ENCODE peak calls at places on chromosomes 4 and X, in ten cellular contexts. B, N, V, Y, Q, W, E, O, P and C are unnamed samples. For H3K9me3, the result is how much of the 10 kb centered on the place peaks cover.

GRCh38 chrX:18931972-18932371 is 51.9 kb downstream of the PHKA2 start:
- DNase-seq in B (no peak), N (peak), V (peak), Y (no peak), Q (no peak), W (peak), E (no peak), O (no peak), P (peak), C (no peak)

GRCh38 chr4:141126769-141127168 is 6.5 kb downstream of the RNF150 start:
- DNase-seq in B (no peak), N (no peak), V (peak), Y (no peak), Q (no peak), W (no peak), E (no peak), O (no peak), P (no peak), C (no peak)

GRCh38 chr4:3416821-3417221 is 24.9 kb upstream of the HGFAC start:
- DNase-seq in B (no peak), N (peak), V (no peak), Y (no peak), Q (no peak), W (no peak), E (no peak), O (no peak), P (no peak), C (no peak)

GRCh38 chr4:68498413-68499007 is 51.2 kb downstream of the TMPRSS11E start:
- DNase-seq in B (peak), N (peak), V (peak), Y (peak), Q (peak), W (peak), E (peak), O (peak), P (peak), C (peak)

GRCh38 chr4:80173387-80173786 is 23.9 kb upstream of the PRDM8 start:
- DNase-seq in B (no peak), N (no peak), V (peak), Y (peak), Q (peak), W (peak), E (no peak), O (no peak), P (no peak), C (peak)

GRCh38 chr4:171644430-171645057 is 168.7 kb upstream of the GALNTL6 start:
- DNase-seq in B (no peak), N (no peak), V (no peak), Y (no peak), Q (no peak), W (no peak), E (no peak), O (no peak), P (no peak), C (no peak)

GRCh38 chr4:82284475-82284857 is 89.3 kb downstream of the HNRNPD start:
- DNase-seq in B (no peak), N (no peak), V (no peak), Y (no peak), Q (no peak), W (no peak), E (no peak), O (no peak), P (no peak), C (no peak)

GRCh38 chr4:153468587-153468986 is 2.4 kb downstream of the TMEM131L start:
- DNase-seq in B (no peak), N (no peak), V (no peak), Y (peak), Q (no peak), W (peak), E (no peak), O (no peak), P (no peak), C (peak)

GRCh38 chr4:14871676-14872430 is 130.4 kb upstream of the CPEB2 start:
- DNase-seq in B (peak), N (peak), V (no peak), Y (peak), Q (no peak), W (peak), E (peak), O (no peak), P (no peak), C (peak)

GRCh38 chrX:104195489-104196084 is 29.3 kb downstream of the FAM199X start:
- DNase-seq in B (no peak), N (no peak), V (peak), Y (no peak), Q (no peak), W (peak), E (no peak), O (no peak), P (no peak), C (no peak)

GRCh38 chr4:126986828-126987227 is 645.9 kb upstream of the INTU start:
- DNase-seq in B (no peak), N (no peak), V (peak), Y (no peak), Q (no peak), W (no peak), E (no peak), O (peak), P (no peak), C (no peak)
- H3K27ac ChIP-seq in B (no peak), N (no peak), V (no peak), Y (no peak), Q (no peak), W (no peak), E (no peak), O (no peak), P (no peak), C (no peak)

GRCh38 chr4:6663596-6664393 is 23.3 kb downstream of the MRFAP1 start:
- DNase-seq in B (no peak), N (no peak), V (no peak), Y (no peak), Q (no peak), W (no peak), E (no peak), O (no peak), P (no peak), C (no peak)
- H3K4me3 ChIP-seq in B (peak), N (peak), V (no peak), Y (peak), Q (no peak), W (no peak), E (peak), O (no peak), P (peak), C (no peak)

DNA sequence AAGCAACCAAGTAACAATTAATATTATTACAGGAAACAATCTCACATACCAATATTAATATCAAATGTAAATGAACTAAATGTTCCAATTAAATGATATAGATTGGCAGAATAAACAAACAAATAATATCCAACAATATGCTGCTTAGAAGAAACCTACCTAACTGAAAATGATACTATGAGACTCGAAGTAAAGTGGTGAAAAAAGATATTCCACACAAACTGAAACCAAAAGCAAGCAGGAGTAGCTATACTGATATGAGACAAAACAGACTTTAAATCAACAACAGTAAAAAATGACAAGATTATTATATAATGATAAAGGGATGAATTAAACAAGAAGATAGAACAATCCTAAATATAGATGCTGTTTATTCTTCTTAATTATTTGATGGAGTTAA is 140.1 kb downstream of the SPANXN4 start:
- DNase-seq in B (no peak), N (no peak), V (no peak), Y (no peak), Q (no peak), W (no peak), E (no peak), O (no peak), P (no peak), C (no peak)
- H3K9me3 ChIP-seq in B (under half), N (under half), V (under half), Y (under half), Q (under half), W (under half), E (under half), O (under half), P (under half), C (under half)

DNA sequence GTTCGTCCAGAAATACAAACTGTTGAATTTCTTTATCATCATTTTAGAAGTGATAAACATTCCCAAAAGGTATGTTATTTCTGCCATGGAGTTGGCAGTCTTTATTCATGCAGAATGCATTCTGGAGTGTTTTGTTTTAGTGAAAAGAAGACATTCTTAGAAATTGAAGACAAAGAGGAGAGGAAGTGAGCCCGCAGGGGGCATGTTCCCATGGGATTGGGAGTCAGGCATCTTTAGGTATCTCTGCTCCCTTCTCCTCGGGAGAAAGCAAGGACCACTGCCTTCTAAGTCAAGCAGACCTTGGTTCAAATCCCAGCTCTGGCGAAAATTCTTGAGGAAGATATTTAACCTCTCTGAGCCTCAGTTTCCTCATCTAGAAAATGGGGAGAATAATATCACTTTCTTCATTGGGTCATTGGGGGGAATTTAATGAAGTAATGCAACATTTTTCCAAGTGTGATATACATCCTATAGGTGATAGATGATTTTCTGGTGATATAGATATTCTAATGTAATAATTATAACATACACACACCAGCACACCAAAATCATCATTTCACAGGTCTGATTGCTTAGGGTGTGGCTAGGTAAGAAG is 26.5 kb upstream of the CHRNA9 start:
- DNase-seq in B (no peak), N (no peak), V (no peak), Y (no peak), Q (no peak), W (no peak), E (no peak), O (no peak), P (no peak), C (no peak)
- H3K27ac ChIP-seq in B (no peak), N (peak), V (no peak), Y (peak), Q (peak), W (peak), E (peak), O (no peak), P (no peak), C (peak)

GRCh38 chr4:165378763-165379631 is at the start of gene CPE:
- DNase-seq in B (peak), N (peak), V (peak), Y (peak), Q (peak), W (no peak), E (peak), O (no peak), P (peak), C (peak)
- H3K4me3 ChIP-seq in B (peak), N (peak), V (peak), Y (peak), Q (peak), W (no peak), E (peak), O (peak), P (peak), C (no peak)

GRCh38 chrX:55118574-55118973 is 29.8 kb downstream of the PAGE2 start:
- DNase-seq in B (no peak), N (no peak), V (no peak), Y (no peak), Q (peak), W (no peak), E (no peak), O (no peak), P (no peak), C (peak)

GRCh38 chrX:55119712-55120111 is 30.9 kb downstream of the PAGE2 start:
- DNase-seq in B (no peak), N (no peak), V (peak), Y (no peak), Q (no peak), W (no peak), E (no peak), O (no peak), P (no peak), C (peak)

GRCh38 chrX:55119271-55119670 is 30.5 kb downstream of the PAGE2 start:
- DNase-seq in B (no peak), N (no peak), V (no peak), Y (no peak), Q (no peak), W (no peak), E (no peak), O (no peak), P (no peak), C (no peak)

DNA sequence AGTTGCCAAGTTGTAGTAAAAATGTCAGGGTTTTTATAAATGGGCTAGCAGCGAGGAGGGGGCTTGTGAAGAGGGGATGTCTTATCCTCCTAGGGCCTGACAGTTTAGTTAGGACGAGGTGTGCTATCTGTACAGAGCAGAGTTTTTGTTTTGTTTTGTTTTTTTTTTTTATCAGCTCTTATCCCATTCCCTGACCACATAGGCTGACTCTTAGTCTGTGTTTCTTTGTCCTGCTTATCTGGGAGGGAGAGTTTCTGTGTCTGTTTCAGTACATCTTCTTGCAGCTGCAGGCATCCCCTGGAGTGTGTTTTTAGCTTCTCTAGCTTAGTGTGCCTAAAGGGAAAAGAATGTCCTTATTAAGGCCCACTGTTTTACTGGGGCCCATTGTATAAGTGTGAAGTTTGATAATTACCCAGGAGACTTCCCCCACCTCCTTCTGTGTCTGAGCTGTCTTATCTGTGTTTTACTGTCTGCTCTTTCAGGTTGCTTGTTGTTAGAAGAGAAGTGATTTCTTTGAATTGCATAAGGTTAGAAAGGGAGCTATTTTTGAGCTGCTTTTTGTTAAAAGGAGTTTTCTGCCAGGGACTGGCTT is 32.0 kb downstream of the PAGE2 start:
- DNase-seq in B (no peak), N (no peak), V (no peak), Y (no peak), Q (no peak), W (no peak), E (no peak), O (no peak), P (no peak), C (no peak)
- H3K9me3 ChIP-seq in B (under half), N (under half), V (under half), Y (under half), Q (under half), W (under half), E (under half), O (under half), P (under half), C (under half)

GRCh38 chr4:143625632-143626031 is 74.8 kb downstream of the FREM3 start:
- DNase-seq in B (no peak), N (no peak), V (no peak), Y (no peak), Q (no peak), W (no peak), E (no peak), O (no peak), P (no peak), C (no peak)

DNA sequence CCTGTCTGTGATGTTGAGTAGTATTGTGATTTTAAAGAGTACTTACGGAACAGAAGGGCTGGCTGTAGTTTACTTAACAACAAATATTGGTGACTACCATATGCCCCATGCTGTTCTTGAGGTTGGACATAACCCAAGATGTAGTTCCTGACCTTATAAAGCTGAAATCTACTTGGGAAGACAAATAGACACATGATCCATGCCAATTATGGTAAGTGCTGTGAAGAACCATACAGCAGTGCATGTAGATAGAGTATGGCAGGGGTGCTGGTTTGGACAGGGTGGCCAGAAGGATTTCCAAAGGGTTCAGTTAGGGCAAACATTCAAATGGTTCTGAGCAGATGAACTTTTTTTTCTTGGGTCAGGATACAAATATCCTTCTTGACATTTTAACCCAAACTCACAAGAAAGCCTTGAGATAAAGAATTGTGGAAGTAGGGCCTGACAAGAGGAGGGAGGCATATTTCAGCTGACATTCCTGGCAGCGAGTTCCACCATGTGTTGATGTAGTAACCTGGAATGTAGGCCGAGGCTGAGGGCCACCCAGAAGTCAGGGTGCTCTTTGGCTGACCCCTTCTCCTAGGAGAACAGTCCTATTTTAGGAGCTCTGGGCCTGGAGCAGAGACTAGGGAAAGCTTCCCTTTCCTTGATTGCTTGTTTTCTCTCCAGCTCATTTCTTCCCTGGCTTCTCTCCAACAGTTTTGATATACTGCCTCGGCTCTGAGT is 74.2 kb downstream of the FREM3 start:
- DNase-seq in B (peak), N (no peak), V (no peak), Y (no peak), Q (no peak), W (no peak), E (peak), O (no peak), P (peak), C (no peak)
- H3K27ac ChIP-seq in B (no peak), N (no peak), V (no peak), Y (no peak), Q (no peak), W (no peak), E (no peak), O (no peak), P (peak), C (no peak)

GRCh38 chrX:68677998-68678397 is 30.5 kb downstream of the STARD8 start:
- DNase-seq in B (no peak), N (no peak), V (no peak), Y (no peak), Q (no peak), W (no peak), E (no peak), O (no peak), P (no peak), C (no peak)
- H3K4me3 ChIP-seq in B (no peak), N (no peak), V (no peak), Y (no peak), Q (no peak), W (no peak), E (no peak), O (no peak), P (no peak), C (no peak)

GRCh38 chr4:88350786-88351185 is 27.9 kb upstream of the HERC6 start:
- DNase-seq in B (no peak), N (no peak), V (no peak), Y (no peak), Q (no peak), W (no peak), E (no peak), O (no peak), P (no peak), C (no peak)
- H3K9me3 ChIP-seq in B (under half), N (under half), V (under half), Y (under half), Q (under half), W (under half), E (under half), O (under half), P (under half), C (under half)